ENCODE peak calls at places on chromosomes 5 and 9, in ten cellular contexts. H is mammary epithelial cell, F is activated T-helper 1 cell treated with Interleukin-2 at 50 U/mL for 16 hours, Z is HFF-Myc, G is GM20000, B is substantia nigra, C is sciatic nerve, J is MV-4-11, I is NCI-H1092, K is NCI-H524 treated with DMSO at 0.1 percent for 48 hours. A is an unnamed sample.

GRCh38 chr5:97078958-97079357 is 63.5 kb downstream of the LIX1 start:
- DNase-seq in H (peak; percentile 20), F (no peak), Z (no peak), G (no peak), B (no peak), C (no peak), J (peak; percentile 46), I (no peak), K (no peak), A (no peak)

GRCh38 chr9:9674461-9674860 is 938.3 kb downstream of the PTPRD start:
- DNase-seq in H (no peak), F (no peak), Z (no peak), G (no peak), B (no peak), C (no peak), J (no peak), I (no peak), K (no peak), A (no peak)

GRCh38 chr9:113511856-113512761 is 48.6 kb downstream of the RGS3 start:
- DNase-seq in H (peak; percentile 3), F (peak; percentile 49), Z (no peak), G (peak; percentile 82), B (no peak), C (no peak), J (peak; percentile 77), I (no peak), K (no peak), A (no peak)

GRCh38 chr9:137445930-137446431 is 4.8 kb upstream of the ENTPD8 start:
- DNase-seq in H (no peak), F (no peak), Z (no peak), G (no peak), B (no peak), C (no peak), J (no peak), I (no peak), K (no peak), A (no peak)

GRCh38 chr5:142221091-142221860 is 103.5 kb downstream of the SPRY4 start:
- DNase-seq in H (no peak), F (no peak), Z (no peak), G (no peak), B (no peak), C (no peak), J (no peak), I (no peak), K (no peak), A (no peak)

GRCh38 chr9:125504616-125505015 is 202.4 kb downstream of the MAPKAP1 start:
- DNase-seq in H (no peak), F (no peak), Z (no peak), G (no peak), B (no peak), C (no peak), J (no peak), I (no peak), K (no peak), A (no peak)

GRCh38 chr5:4229866-4230265 is 634.2 kb downstream of the IRX1 start:
- DNase-seq in H (no peak), F (no peak), Z (no peak), G (no peak), B (no peak), C (no peak), J (no peak), I (no peak), K (no peak), A (no peak)

GRCh38 chr5:80707645-80708044 is 52.9 kb upstream of the DHFR start:
- DNase-seq in H (no peak), F (no peak), Z (no peak), G (no peak), B (no peak), C (no peak), J (no peak), I (no peak), K (no peak), A (no peak)

GRCh38 chr5:175236176-175236575 is 207.8 kb downstream of the DRD1 start:
- DNase-seq in H (no peak), F (no peak), Z (no peak), G (no peak), B (no peak), C (no peak), J (no peak), I (no peak), K (no peak), A (no peak)

GRCh38 chr9:83554278-83554677 is 16.1 kb upstream of the FRMD3 start:
- DNase-seq in H (no peak), F (no peak), Z (no peak), G (no peak), B (no peak), C (no peak), J (no peak), I (no peak), K (no peak), A (no peak)

GRCh38 chr9:94921072-94921471 is 194.6 kb downstream of the AOPEP start:
- DNase-seq in H (peak; percentile 39), F (no peak), Z (no peak), G (no peak), B (no peak), C (no peak), J (no peak), I (no peak), K (no peak), A (peak; percentile 46)

GRCh38 chr9:104872959-104873850 is 54.8 kb downstream of the ABCA1 start:
- DNase-seq in H (peak; percentile 97), F (no peak), Z (peak; percentile 69), G (no peak), B (peak; percentile 25), C (no peak), J (peak; percentile 89), I (no peak), K (no peak), A (no peak)

GRCh38 chr5:177311723-177312648 is at the start of gene MXD3:
- DNase-seq in H (peak; percentile 90), F (peak; percentile 86), Z (peak; percentile 80), G (peak; percentile 97), B (peak; percentile 71), C (peak; percentile 97), J (peak; percentile 97), I (peak; percentile 94), K (peak; percentile 79), A (peak; percentile 99)

GRCh38 chr9:121943463-121943862 is 149.6 kb downstream of the TTLL11 start:
- DNase-seq in H (no peak), F (no peak), Z (no peak), G (no peak), B (no peak), C (no peak), J (no peak), I (no peak), K (no peak), A (no peak)

GRCh38 chr5:102222772-102223171 is 73.3 kb downstream of the SLCO4C1 start:
- DNase-seq in H (no peak), F (no peak), Z (no peak), G (no peak), B (no peak), C (no peak), J (no peak), I (no peak), K (no peak), A (no peak)

GRCh38 chr9:101477736-101478135 is 42.2 kb upstream of the ALDOB start:
- DNase-seq in H (peak; percentile 28), F (no peak), Z (no peak), G (no peak), B (no peak), C (no peak), J (no peak), I (no peak), K (no peak), A (no peak)

GRCh38 chr9:89705651-89706050 is 100.8 kb downstream of the GADD45G start:
- DNase-seq in H (no peak), F (no peak), Z (no peak), G (no peak), B (no peak), C (no peak), J (no peak), I (no peak), K (no peak), A (no peak)

GRCh38 chr5:87195104-87195581 is 72.5 kb upstream of the RASA1 start:
- DNase-seq in H (peak; percentile 53), F (no peak), Z (peak; percentile 43), G (peak; percentile 49), B (no peak), C (no peak), J (peak; percentile 22), I (no peak), K (no peak), A (no peak)

GRCh38 chr5:11573140-11573800 is 331.0 kb downstream of the CTNND2 start:
- DNase-seq in H (no peak), F (no peak), Z (no peak), G (no peak), B (no peak), C (no peak), J (no peak), I (no peak), K (no peak), A (no peak)

GRCh38 chr5:75028090-75028489 is 24.3 kb downstream of the GCNT4 start:
- DNase-seq in H (no peak), F (no peak), Z (no peak), G (no peak), B (no peak), C (no peak), J (no peak), I (no peak), K (no peak), A (no peak)

GRCh38 chr5:96013254-96013653 is 51.6 kb upstream of the ELL2 start:
- DNase-seq in H (no peak), F (no peak), Z (no peak), G (no peak), B (no peak), C (no peak), J (no peak), I (no peak), K (no peak), A (no peak)

GRCh38 chr9:99966720-99967119 is 60.3 kb downstream of the STX17 start:
- DNase-seq in H (peak; percentile 80), F (no peak), Z (peak; percentile 10), G (no peak), B (no peak), C (no peak), J (no peak), I (no peak), K (no peak), A (peak; percentile 65)

A was measured in endodermal cell.